ENCODE peak calls at places on chromosomes 1 and 21, in nine cellular contexts. C is SK-MEL-5; L is PC-3; V is left colon; J is NCI-H1105; A is ELR; O is stimulated activated CD4-positive, alpha-beta T cell treated with anti-CD3 and anti-CD28 coated beads, Interleukin-4, amount 100 ng/mL, for 48 hours; F is kidney tubule cell; B is NCI-H510A. M is an unnamed sample.

GRCh38 chr1:243507001-243507671 is 251.3 kb downstream of the SDCCAG8 start:
- DNase-seq in C (no peak), L (no peak), V (no peak), J (no peak), A (peak), O (no peak), F (no peak), B (no peak), M (peak)

GRCh38 chr21:31382060-31382459 is 38.0 kb upstream of the TIAM1 start:
- DNase-seq in C (no peak), L (no peak), V (no peak), J (no peak), A (no peak), O (no peak), F (no peak), B (no peak), M (no peak)

GRCh38 chr1:22670352-22670964 is 17.4 kb downstream of the C1QB start:
- DNase-seq in C (no peak), L (no peak), V (no peak), J (no peak), A (no peak), O (no peak), F (no peak), B (no peak), M (no peak)

GRCh38 chr1:202964755-202965440 is 2.2 kb downstream of the CYB5R1 start:
- DNase-seq in C (no peak), L (no peak), V (no peak), J (peak), A (peak), O (no peak), F (peak), B (peak), M (peak)

GRCh38 chr1:78145105-78145580 is 99.4 kb downstream of the GIPC2 start:
- DNase-seq in C (peak), L (peak), V (no peak), J (peak), A (peak), O (peak), F (peak), B (peak), M (peak)

GRCh38 chr1:31605908-31606427 is 11.5 kb upstream of the HCRTR1 start:
- DNase-seq in C (no peak), L (no peak), V (no peak), J (no peak), A (peak), O (peak), F (peak), B (no peak), M (no peak)

GRCh38 chr1:112575154-112575804 is 43.7 kb downstream of the ST7L start:
- DNase-seq in C (no peak), L (peak), V (no peak), J (no peak), A (peak), O (no peak), F (peak), B (no peak), M (no peak)

GRCh38 chr1:110436635-110437034 is 14.3 kb upstream of the PROK1 start:
- DNase-seq in C (peak), L (no peak), V (no peak), J (no peak), A (peak), O (no peak), F (no peak), B (no peak), M (no peak)

GRCh38 chr1:89932598-89933364 is 62.1 kb upstream of the ZNF326 start:
- DNase-seq in C (no peak), L (no peak), V (no peak), J (no peak), A (no peak), O (no peak), F (peak), B (no peak), M (no peak)

GRCh38 chr21:39033878-39034589 is 149.2 kb downstream of the PSMG1 start:
- DNase-seq in C (peak), L (no peak), V (peak), J (no peak), A (no peak), O (no peak), F (peak), B (peak), M (no peak)

GRCh38 chr1:67894981-67895735 is 61.9 kb upstream of the GNG12 start:
- DNase-seq in C (no peak), L (no peak), V (no peak), J (no peak), A (no peak), O (no peak), F (no peak), B (no peak), M (no peak)

GRCh38 chr1:109926662-109927300 is 16.1 kb downstream of the CSF1 start:
- DNase-seq in C (no peak), L (peak), V (no peak), J (no peak), A (peak), O (no peak), F (peak), B (no peak), M (no peak)

GRCh38 chr1:12439083-12439482 is 178.9 kb downstream of the DHRS3 start:
- DNase-seq in C (no peak), L (no peak), V (no peak), J (no peak), A (no peak), O (no peak), F (no peak), B (no peak), M (no peak)

GRCh38 chr1:153540394-153541361 is at the start of gene S100A5:
- DNase-seq in C (no peak), L (peak), V (peak), J (no peak), A (peak), O (no peak), F (peak), B (no peak), M (no peak)

GRCh38 chr1:23555949-23556640 is 3.2 kb downstream of the ID3 start:
- DNase-seq in C (no peak), L (peak), V (no peak), J (peak), A (peak), O (no peak), F (peak), B (no peak), M (no peak)

GRCh38 chr1:75797606-75798216 is 1.0 kb downstream of the MSH4 start:
- DNase-seq in C (no peak), L (no peak), V (no peak), J (no peak), A (no peak), O (no peak), F (no peak), B (no peak), M (no peak)

GRCh38 chr1:64516803-64517568 is 47.1 kb downstream of the CACHD1 start:
- DNase-seq in C (no peak), L (peak), V (no peak), J (no peak), A (peak), O (no peak), F (peak), B (no peak), M (no peak)

GRCh38 chr1:89865498-89866385 is 44.9 kb downstream of the LRRC8D start:
- DNase-seq in C (no peak), L (peak), V (no peak), J (no peak), A (peak), O (no peak), F (peak), B (no peak), M (no peak)

GRCh38 chr1:26537951-26538352 is 8.4 kb downstream of the RPS6KA1 start:
- DNase-seq in C (peak), L (peak), V (peak), J (no peak), A (peak), O (no peak), F (peak), B (no peak), M (no peak)

GRCh38 chr1:90725961-90726715 is 9.0 kb upstream of the BARHL2 start:
- DNase-seq in C (no peak), L (no peak), V (no peak), J (no peak), A (no peak), O (no peak), F (no peak), B (no peak), M (no peak)

GRCh38 chr1:32393136-32393535 is 1.1 kb downstream of the BSDC1 start:
- DNase-seq in C (no peak), L (no peak), V (no peak), J (no peak), A (peak), O (no peak), F (peak), B (no peak), M (no peak)

GRCh38 chr1:12138196-12139183 is 28.3 kb upstream of the TNFRSF1B start:
- DNase-seq in C (no peak), L (no peak), V (no peak), J (no peak), A (no peak), O (no peak), F (no peak), B (no peak), M (peak)

GRCh38 chr1:153343040-153343681 is 5.5 kb downstream of the PGLYRP4 start:
- DNase-seq in C (no peak), L (no peak), V (no peak), J (no peak), A (no peak), O (no peak), F (peak), B (no peak), M (no peak)

GRCh38 chr1:116119876-116120275 is 8.7 kb downstream of the MAB21L3 start:
- DNase-seq in C (no peak), L (no peak), V (no peak), J (no peak), A (no peak), O (no peak), F (peak), B (no peak), M (no peak)

GRCh38 chr1:155092131-155092530 is 13.5 kb downstream of the EFNA3 start:
- DNase-seq in C (no peak), L (no peak), V (no peak), J (no peak), A (no peak), O (no peak), F (no peak), B (no peak), M (no peak)

GRCh38 chr1:226654046-226654445 is 85.0 kb downstream of the ITPKB start:
- DNase-seq in C (no peak), L (no peak), V (no peak), J (no peak), A (peak), O (no peak), F (no peak), B (no peak), M (no peak)

GRCh38 chr1:112849425-112849966 is 106.5 kb downstream of the SLC16A1 start:
- DNase-seq in C (peak), L (peak), V (no peak), J (peak), A (peak), O (no peak), F (peak), B (no peak), M (peak)

GRCh38 chr1:171817511-171818265 is 23.6 kb upstream of the DNM3 start:
- DNase-seq in C (peak), L (peak), V (no peak), J (no peak), A (peak), O (peak), F (peak), B (peak), M (peak)

M was measured in NCI-H345.